ENCODE peak calls at places on chromosomes 11 and 22, in four cellular contexts. One of them, this sample, is unnamed.

GRCh38 chr11:1336836-1337646 is 27.6 kb upstream of the TOLLIP start:
- DNase-seq in HCT116: no peak
- DNase-seq in H1: peak; percentile 79
- DNase-seq in GM12878: no peak
- DNase-seq in this sample: peak; percentile 9

GRCh38 chr22:33575041-33575440 is 345.2 kb downstream of the LARGE1 start:
- DNase-seq in GM12878: no peak
- DNase-seq in HCT116: no peak
- DNase-seq in H1: no peak
- DNase-seq in this sample: no peak

GRCh38 chr11:78560826-78561484 is 13.7 kb downstream of the NARS2 start:
- DNase-seq in H1: no peak
- DNase-seq in GM12878: no peak
- DNase-seq in HCT116: no peak
- DNase-seq in this sample: no peak

GRCh38 chr11:117083011-117083940 is 15.0 kb downstream of the SIK3 start:
- DNase-seq in HCT116: no peak
- DNase-seq in GM12878: no peak
- DNase-seq in H1: no peak
- DNase-seq in this sample: no peak

GRCh38 chr22:37019309-37020191 is at the start of the genes MPST and TST:
- DNase-seq in H1: peak; percentile 79
- DNase-seq in GM12878: no peak
- DNase-seq in HCT116: no peak
- DNase-seq in this sample: peak; percentile 81

GRCh38 chr22:50186789-50187523 is 1.2 kb downstream of the TRABD start:
- DNase-seq in H1: no peak
- DNase-seq in HCT116: no peak
- DNase-seq in GM12878: no peak
- DNase-seq in this sample: peak; percentile 44

GRCh38 chr11:95794086-95794485 is 3.8 kb downstream of the CEP57 start:
- DNase-seq in GM12878: no peak
- DNase-seq in H1: no peak
- DNase-seq in HCT116: no peak
- DNase-seq in this sample: no peak

GRCh38 chr22:19663821-19664325 is 50.4 kb upstream of the SEPTIN5 start:
- DNase-seq in HCT116: no peak
- DNase-seq in GM12878: no peak
- DNase-seq in H1: peak; percentile 50
- DNase-seq in this sample: peak; percentile 72

GRCh38 chr11:62708423-62709261 is 1.2 kb downstream of the GNG3 start:
- DNase-seq in HCT116: no peak
- DNase-seq in GM12878: no peak
- DNase-seq in H1: peak; percentile 69
- DNase-seq in this sample: peak; percentile 46

GRCh38 chr11:28490763-28491382 is 382.7 kb downstream of the METTL15 start:
- DNase-seq in HCT116: no peak
- DNase-seq in GM12878: no peak
- DNase-seq in H1: no peak
- DNase-seq in this sample: no peak

GRCh38 chr11:1497600-1497999 is 11.0 kb upstream of the MOB2 start:
- DNase-seq in GM12878: no peak
- DNase-seq in H1: no peak
- DNase-seq in HCT116: no peak
- DNase-seq in this sample: no peak

GRCh38 chr11:17745032-17745772 is 10.6 kb downstream of the KCNC1 start:
- DNase-seq in H1: no peak
- DNase-seq in HCT116: no peak
- DNase-seq in GM12878: no peak
- DNase-seq in this sample: no peak

GRCh38 chr11:70290341-70291065 is 20.0 kb downstream of the PPFIA1 start:
- DNase-seq in GM12878: no peak
- DNase-seq in H1: no peak
- DNase-seq in HCT116: no peak
- DNase-seq in this sample: no peak

GRCh38 chr11:10747733-10748132 is 3.3 kb upstream of the CTR9 start:
- DNase-seq in HCT116: no peak
- DNase-seq in GM12878: no peak
- DNase-seq in H1: no peak
- DNase-seq in this sample: no peak

GRCh38 chr11:114060402-114061052 is 1.0 kb downstream of the ZBTB16 start:
- DNase-seq in HCT116: no peak
- DNase-seq in GM12878: no peak
- DNase-seq in H1: peak; percentile 65
- DNase-seq in this sample: no peak

GRCh38 chr22:42844756-42845155 is 12.3 kb downstream of the ARFGAP3 start:
- DNase-seq in HCT116: peak; percentile 26
- DNase-seq in H1: no peak
- DNase-seq in GM12878: no peak
- DNase-seq in this sample: no peak

GRCh38 chr11:45045692-45046471 is 95.2 kb upstream of the TP53I11 start:
- DNase-seq in H1: no peak
- DNase-seq in HCT116: peak; percentile 6
- DNase-seq in GM12878: no peak
- DNase-seq in this sample: no peak

GRCh38 chr22:50017701-50018224 is 5.2 kb upstream of the IL17REL start:
- DNase-seq in GM12878: no peak
- DNase-seq in H1: no peak
- DNase-seq in HCT116: no peak
- DNase-seq in this sample: no peak

GRCh38 chr11:34366522-34366921 is 8.7 kb upstream of the ABTB2 start:
- DNase-seq in HCT116: peak; percentile 73
- DNase-seq in H1: no peak
- DNase-seq in GM12878: no peak
- DNase-seq in this sample: no peak

GRCh38 chr11:1225386-1226225 is 2.7 kb downstream of the MUC5B start:
- DNase-seq in HCT116: no peak
- DNase-seq in GM12878: no peak
- DNase-seq in H1: peak; percentile 46
- DNase-seq in this sample: no peak

GRCh38 chr11:44120169-44120568 is 24.7 kb downstream of the EXT2 start:
- DNase-seq in HCT116: no peak
- DNase-seq in GM12878: no peak
- DNase-seq in H1: no peak
- DNase-seq in this sample: no peak

GRCh38 chr11:17743808-17744119 is 9.2 kb downstream of the KCNC1 start:
- DNase-seq in HCT116: no peak
- DNase-seq in GM12878: no peak
- DNase-seq in H1: no peak
- DNase-seq in this sample: no peak

GRCh38 chr11:77374611-77375031 is 73.1 kb upstream of the GDPD4 start:
- DNase-seq in GM12878: no peak
- DNase-seq in HCT116: no peak
- DNase-seq in H1: no peak
- DNase-seq in this sample: no peak

GRCh38 chr22:42684462-42685195 is 35.4 kb upstream of the CYB5R3 start:
- DNase-seq in H1: no peak
- DNase-seq in GM12878: no peak
- DNase-seq in HCT116: no peak
- DNase-seq in this sample: no peak

GRCh38 chr22:35582861-35583670 is 34.1 kb downstream of the MB start:
- DNase-seq in HCT116: peak; percentile 65
- DNase-seq in GM12878: peak; percentile 7
- DNase-seq in H1: peak; percentile 82
- DNase-seq in this sample: peak; percentile 85

GRCh38 chr22:22770280-22770871 is 117.2 kb upstream of the IGLL5 start:
- DNase-seq in GM12878: no peak
- DNase-seq in HCT116: no peak
- DNase-seq in H1: peak; percentile 92
- DNase-seq in this sample: peak; percentile 100

GRCh38 chr11:15471709-15472404 is 357.1 kb downstream of the INSC start:
- DNase-seq in H1: no peak
- DNase-seq in HCT116: no peak
- DNase-seq in GM12878: no peak
- DNase-seq in this sample: no peak

GRCh38 chr11:116948375-116948774 is 111.0 kb upstream of the APOA1 start:
- DNase-seq in H1: no peak
- DNase-seq in HCT116: peak; percentile 42
- DNase-seq in GM12878: no peak
- DNase-seq in this sample: no peak

GRCh38 chr22:35355744-35356420 is 25.0 kb upstream of the HMOX1 start:
- DNase-seq in HCT116: no peak
- DNase-seq in GM12878: no peak
- DNase-seq in H1: no peak
- DNase-seq in this sample: peak; percentile 17

GRCh38 chr22:25085930-25086901 is 113.4 kb upstream of the CRYBB3 start:
- DNase-seq in H1: no peak
- DNase-seq in HCT116: no peak
- DNase-seq in GM12878: peak; percentile 79
- DNase-seq in this sample: no peak

GRCh38 chr22:40204331-40205116 is 26.8 kb downstream of the TNRC6B start:
- DNase-seq in H1: no peak
- DNase-seq in HCT116: no peak
- DNase-seq in GM12878: no peak
- DNase-seq in this sample: no peak

GRCh38 chr11:15843309-15843857 is 513.0 kb downstream of the SOX6 start:
- DNase-seq in H1: no peak
- DNase-seq in HCT116: no peak
- DNase-seq in GM12878: no peak
- DNase-seq in this sample: no peak

GRCh38 chr11:63903884-63904283 is 13.1 kb downstream of the RCOR2 start:
- DNase-seq in H1: no peak
- DNase-seq in GM12878: no peak
- DNase-seq in HCT116: no peak
- DNase-seq in this sample: no peak

GRCh38 chr11:73257342-73258103 is 14.6 kb upstream of the P2RY6 start:
- DNase-seq in GM12878: no peak
- DNase-seq in H1: no peak
- DNase-seq in HCT116: peak; percentile 27
- DNase-seq in this sample: no peak
- TF ChIP-seq EGR1 in GM12878: no peak
- TF ChIP-seq EGR1 in H1: no peak
- TF ChIP-seq EGR1 in HCT116: no peak
- TF ChIP-seq EGR1 in this sample: no peak

GRCh38 chr11:66414120-66414934 is 6.5 kb upstream of the NPAS4 start:
- DNase-seq in H1: no peak
- DNase-seq in GM12878: no peak
- DNase-seq in HCT116: no peak
- DNase-seq in this sample: no peak
- TF ChIP-seq EGR1 in H1: no peak
- TF ChIP-seq EGR1 in GM12878: no peak
- TF ChIP-seq EGR1 in HCT116: no peak
- TF ChIP-seq EGR1 in this sample: no peak

GRCh38 chr22:17970205-17970708 is 54.1 kb downstream of the MICAL3 start:
- DNase-seq in GM12878: no peak
- DNase-seq in HCT116: no peak
- DNase-seq in H1: no peak
- DNase-seq in this sample: peak; percentile 58
- TF ChIP-seq EGR1 in GM12878: no peak
- TF ChIP-seq EGR1 in HCT116: no peak
- TF ChIP-seq EGR1 in H1: no peak
- TF ChIP-seq EGR1 in this sample: no peak

DNA sequence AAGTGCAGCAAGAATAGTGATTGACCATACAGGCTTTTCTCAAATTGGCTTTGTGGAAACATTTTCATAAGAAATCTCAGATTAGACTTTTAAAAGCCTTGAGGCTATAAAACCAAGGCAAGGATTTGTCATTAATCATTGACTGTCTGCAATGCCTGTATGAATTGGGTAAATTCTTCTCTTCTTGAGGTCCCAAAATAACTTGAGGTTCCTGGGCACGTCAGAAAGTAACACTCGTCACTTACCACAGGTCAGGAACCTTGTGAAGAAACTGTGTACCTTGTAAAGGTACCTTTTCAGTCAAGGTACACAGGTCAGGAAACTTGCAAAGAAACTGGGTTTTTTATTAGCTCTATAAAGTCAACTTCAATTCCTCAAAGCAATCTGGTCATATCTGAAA is 43.3 kb upstream of the SORL1 start:
- DNase-seq in HCT116: no peak
- DNase-seq in GM12878: no peak
- DNase-seq in H1: no peak
- DNase-seq in this sample: no peak
- TF ChIP-seq EGR1 in HCT116: no peak
- TF ChIP-seq EGR1 in GM12878: no peak
- TF ChIP-seq EGR1 in H1: no peak
- TF ChIP-seq EGR1 in this sample: no peak

GRCh38 chr11:111225871-111226270 is 19.7 kb upstream of the POU2AF2 start:
- DNase-seq in HCT116: no peak
- DNase-seq in H1: no peak
- DNase-seq in GM12878: no peak
- DNase-seq in this sample: no peak

GRCh38 chr11:111221208-111221607 is 24.3 kb upstream of the POU2AF2 start:
- DNase-seq in H1: no peak
- DNase-seq in HCT116: no peak
- DNase-seq in GM12878: no peak
- DNase-seq in this sample: no peak

DNA sequence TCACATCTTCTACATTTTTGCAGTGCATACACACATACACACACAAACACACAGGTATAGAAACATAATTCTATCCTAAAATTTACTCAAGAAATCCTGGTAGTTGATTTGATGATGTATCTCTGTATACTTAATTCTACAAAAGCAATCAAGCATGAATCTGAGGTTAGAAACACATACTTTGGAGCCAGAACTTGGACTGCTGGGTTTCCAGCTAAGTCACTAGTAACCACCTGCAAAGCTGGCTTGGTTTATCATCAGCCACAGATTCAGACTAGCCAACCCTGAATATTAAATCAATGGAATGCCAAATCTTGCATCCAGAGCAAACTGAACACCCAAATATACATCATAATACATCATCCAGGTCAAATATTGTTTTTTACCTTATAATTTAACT is 24.8 kb upstream of the POU2AF2 start:
- DNase-seq in H1: no peak
- DNase-seq in HCT116: no peak
- DNase-seq in GM12878: no peak
- DNase-seq in this sample: no peak
- TF ChIP-seq EGR1 in H1: no peak
- TF ChIP-seq EGR1 in HCT116: no peak
- TF ChIP-seq EGR1 in GM12878: no peak
- TF ChIP-seq EGR1 in this sample: no peak

GRCh38 chr11:47393163-47394049 is 15.0 kb upstream of the SLC39A13 start:
- DNase-seq in HCT116: no peak
- DNase-seq in GM12878: no peak
- DNase-seq in H1: no peak
- DNase-seq in this sample: peak; percentile 57

GRCh38 chr11:47391711-47392432 is 13.5 kb upstream of the SPI1 start:
- DNase-seq in GM12878: no peak
- DNase-seq in H1: no peak
- DNase-seq in HCT116: no peak
- DNase-seq in this sample: no peak

GRCh38 chr11:47394050-47394321 is 14.4 kb upstream of the SLC39A13 start:
- DNase-seq in GM12878: no peak
- DNase-seq in HCT116: no peak
- DNase-seq in H1: no peak
- DNase-seq in this sample: no peak

GRCh38 chr11:47391077-47391583 is 12.8 kb upstream of the SPI1 start:
- DNase-seq in H1: no peak
- DNase-seq in GM12878: no peak
- DNase-seq in HCT116: no peak
- DNase-seq in this sample: no peak

GRCh38 chr11:47392546-47393162 is 14.3 kb upstream of the SPI1 start:
- DNase-seq in GM12878: no peak
- DNase-seq in HCT116: no peak
- DNase-seq in H1: no peak
- DNase-seq in this sample: no peak
- TF ChIP-seq EGR1 in GM12878: no peak
- TF ChIP-seq EGR1 in HCT116: no peak
- TF ChIP-seq EGR1 in H1: no peak
- TF ChIP-seq EGR1 in this sample: no peak

GRCh38 chr11:12951376-12951775 is 57.7 kb upstream of the RASSF10 start:
- DNase-seq in H1: no peak
- DNase-seq in HCT116: no peak
- DNase-seq in GM12878: no peak
- DNase-seq in this sample: no peak
- TF ChIP-seq EGR1 in H1: no peak
- TF ChIP-seq EGR1 in HCT116: no peak
- TF ChIP-seq EGR1 in GM12878: no peak
- TF ChIP-seq EGR1 in this sample: no peak